ENCODE peak calls at places on chromosomes 3 and 15, in five cellular contexts. One of them, this sample, is unnamed.

GRCh38 chr3:139308156-139309017 is 35.4 kb upstream of the MRPS22 start:
- DNase-seq in tibial nerve: no peak
- DNase-seq in AG04450: no peak
- DNase-seq in DMS153: no peak
- DNase-seq in T-cell: no peak
- DNase-seq in this sample: no peak

GRCh38 chr15:78739996-78740903 is 71.0 kb downstream of the ADAMTS7 start:
- DNase-seq in tibial nerve: no peak
- DNase-seq in AG04450: no peak
- DNase-seq in DMS153: peak
- DNase-seq in T-cell: peak
- DNase-seq in this sample: no peak

GRCh38 chr3:96483781-96484180 is 330.6 kb upstream of the EPHA6 start:
- DNase-seq in tibial nerve: no peak
- DNase-seq in AG04450: no peak
- DNase-seq in DMS153: no peak
- DNase-seq in T-cell: no peak
- DNase-seq in this sample: no peak

GRCh38 chr3:24088782-24089181 is 143.7 kb downstream of the NR1D2 start:
- DNase-seq in tibial nerve: no peak
- DNase-seq in AG04450: no peak
- DNase-seq in DMS153: no peak
- DNase-seq in T-cell: no peak
- DNase-seq in this sample: no peak

GRCh38 chr3:161851941-161852566 is 355.4 kb downstream of the OTOL1 start:
- DNase-seq in tibial nerve: peak
- DNase-seq in AG04450: peak
- DNase-seq in DMS153: peak
- DNase-seq in T-cell: no peak
- DNase-seq in this sample: peak

GRCh38 chr3:102189564-102190339 is 245.1 kb upstream of the ZPLD1 start:
- DNase-seq in tibial nerve: no peak
- DNase-seq in AG04450: no peak
- DNase-seq in DMS153: no peak
- DNase-seq in T-cell: no peak
- DNase-seq in this sample: no peak

GRCh38 chr3:183161552-183162345 is 785 bp downstream of the LAMP3 start:
- DNase-seq in tibial nerve: no peak
- DNase-seq in AG04450: no peak
- DNase-seq in DMS153: no peak
- DNase-seq in T-cell: no peak
- DNase-seq in this sample: no peak

GRCh38 chr15:63218114-63218808 is 28.9 kb downstream of the RAB8B start:
- DNase-seq in tibial nerve: no peak
- DNase-seq in AG04450: no peak
- DNase-seq in DMS153: no peak
- DNase-seq in T-cell: no peak
- DNase-seq in this sample: no peak

GRCh38 chr3:174191380-174191779 is 667.8 kb upstream of the NAALADL2 start:
- DNase-seq in tibial nerve: no peak
- DNase-seq in AG04450: no peak
- DNase-seq in DMS153: no peak
- DNase-seq in T-cell: no peak
- DNase-seq in this sample: no peak

GRCh38 chr15:69854521-69855171 is 243.1 kb downstream of the TLE3 start:
- DNase-seq in tibial nerve: no peak
- DNase-seq in AG04450: peak
- DNase-seq in DMS153: no peak
- DNase-seq in T-cell: no peak
- DNase-seq in this sample: no peak

GRCh38 chr3:133701435-133702358 is 40.0 kb upstream of the TOPBP1 start:
- DNase-seq in tibial nerve: no peak
- DNase-seq in AG04450: no peak
- DNase-seq in DMS153: no peak
- DNase-seq in T-cell: no peak
- DNase-seq in this sample: no peak

This sample was measured in progenitor cell of endocrine pancreas.